ENCODE peak calls at places on chromosomes 7 and 10, in four cellular contexts. L, H, R and U are unnamed samples.

GRCh38 chr7:36889182-36889581 is 164.9 kb upstream of the AOAH start:
- DNase-seq in L (no peak), H (no peak), R (no peak), U (no peak)

GRCh38 chr10:69048103-69048502 is 39.8 kb upstream of the SRGN start:
- DNase-seq in L (peak; percentile 65), H (no peak), R (no peak), U (no peak)

GRCh38 chr7:14040528-14040927 is 51.1 kb upstream of the ETV1 start:
- DNase-seq in L (no peak), H (no peak), R (no peak), U (no peak)

GRCh38 chr10:58322072-58322834 is 12.6 kb upstream of the UBE2D1 start:
- DNase-seq in R (no peak), L (peak; percentile 53), H (no peak), U (no peak)

GRCh38 chr10:110857265-110858158 is 14.2 kb upstream of the PDCD4 start:
- DNase-seq in R (no peak), L (peak; percentile 82), H (no peak), U (no peak)

GRCh38 chr7:45873355-45873754 is 473 bp upstream of the CCDC201 start:
- DNase-seq in L (no peak), R (no peak), H (no peak), U (no peak)

GRCh38 chr7:156119771-156120170 is 307.5 kb upstream of the SHH start:
- DNase-seq in H (no peak), R (no peak), L (no peak), U (no peak)

GRCh38 chr7:105196473-105196872 is 182.5 kb downstream of the KMT2E start:
- DNase-seq in R (no peak), H (no peak), L (no peak), U (no peak)

GRCh38 chr7:13850185-13850752 is 139.2 kb downstream of the ETV1 start:
- DNase-seq in R (no peak), H (peak; percentile 27), L (peak; percentile 44), U (no peak)

GRCh38 chr10:98041352-98042043 is 11.1 kb upstream of the CRTAC1 start:
- DNase-seq in R (no peak), H (no peak), L (peak; percentile 62), U (peak; percentile 72)

GRCh38 chr7:138359891-138360582 is 100.0 kb upstream of the TRIM24 start:
- DNase-seq in H (no peak), R (no peak), L (no peak), U (no peak)

GRCh38 chr10:4527281-4527960 is 298.6 kb upstream of the AKR1E2 start:
- DNase-seq in L (no peak), H (no peak), R (no peak), U (no peak)

GRCh38 chr7:157481389-157481788 is 144.6 kb downstream of the DNAJB6 start:
- DNase-seq in L (no peak), H (no peak), R (no peak), U (no peak)

GRCh38 chr7:52021343-52021742 is 704.7 kb upstream of the COBL start:
- DNase-seq in H (no peak), R (no peak), L (no peak), U (no peak)

GRCh38 chr7:46838463-46838862 is 743.4 kb downstream of the TNS3 start:
- DNase-seq in L (no peak), R (no peak), H (no peak), U (no peak)

GRCh38 chr7:138021889-138022288 is 20.0 kb upstream of the CREB3L2 start:
- DNase-seq in R (no peak), H (no peak), L (no peak), U (no peak)

GRCh38 chr10:132429281-132430230 is 32.6 kb downstream of the PWWP2B start:
- DNase-seq in R (no peak), H (no peak), L (no peak), U (no peak)

GRCh38 chr10:87960230-87960629 is 96.8 kb downstream of the PTEN start:
- DNase-seq in L (no peak), R (no peak), H (no peak), U (no peak)

GRCh38 chr7:138126928-138127327 is 50.7 kb downstream of the AKR1D1 start:
- DNase-seq in L (no peak), H (no peak), R (no peak), U (no peak)

GRCh38 chr7:98826400-98826799 is 43.4 kb downstream of the TMEM130 start:
- DNase-seq in L (no peak), H (peak; percentile 17), R (no peak), U (no peak)

GRCh38 chr10:67225226-67225625 is 299.4 kb downstream of the LRRTM3 start:
- DNase-seq in H (no peak), L (no peak), R (no peak), U (no peak)

GRCh38 chr7:131949659-131950058 is 393.2 kb upstream of the PODXL start:
- DNase-seq in R (no peak), H (no peak), L (no peak), U (no peak)

GRCh38 chr10:61958311-61958710 is 56.8 kb downstream of the ARID5B start:
- DNase-seq in R (no peak), H (no peak), L (no peak), U (no peak)

GRCh38 chr10:49594594-49594993 is 15.5 kb upstream of the SLC18A3 start:
- DNase-seq in L (peak; percentile 40), H (no peak), R (no peak), U (peak; percentile 72)

GRCh38 chr10:15474671-15475070 is 103.6 kb upstream of the FAM171A1 start:
- DNase-seq in L (no peak), R (no peak), H (no peak), U (no peak)

GRCh38 chr7:17402628-17403278 is 104.3 kb downstream of the AHR start:
- DNase-seq in H (no peak), R (no peak), L (peak; percentile 89), U (no peak)

GRCh38 chr10:130836344-130836743 is 475.2 kb downstream of the TCERG1L start:
- DNase-seq in L (no peak), R (no peak), H (no peak), U (no peak)

GRCh38 chr7:103668538-103668937 is 222.5 kb upstream of the SLC26A5 start:
- DNase-seq in R (no peak), H (no peak), L (no peak), U (no peak)

GRCh38 chr10:104309980-104310978 is 28.0 kb downstream of the ITPRIP start:
- DNase-seq in L (no peak), R (peak; percentile 96), H (peak; percentile 77), U (no peak)

GRCh38 chr7:70637726-70638125 is 494.2 kb upstream of the GALNT17 start:
- DNase-seq in L (no peak), H (no peak), R (no peak), U (no peak)

GRCh38 chr10:7168414-7168813 is 242.4 kb downstream of the SFMBT2 start:
- DNase-seq in H (no peak), R (no peak), L (no peak), U (no peak)

GRCh38 chr7:44489955-44490350 is 505 bp downstream of the NUDCD3 start:
- DNase-seq in L (peak; percentile 53), R (no peak), H (no peak), U (peak; percentile 2)

GRCh38 chr7:105680505-105681187 is 99.4 kb upstream of the EFCAB10 start:
- DNase-seq in R (no peak), L (no peak), H (no peak), U (no peak)

GRCh38 chr10:24531439-24531838 is 192.2 kb downstream of the ARHGAP21 start:
- DNase-seq in H (no peak), L (no peak), R (no peak), U (no peak)

DNA sequence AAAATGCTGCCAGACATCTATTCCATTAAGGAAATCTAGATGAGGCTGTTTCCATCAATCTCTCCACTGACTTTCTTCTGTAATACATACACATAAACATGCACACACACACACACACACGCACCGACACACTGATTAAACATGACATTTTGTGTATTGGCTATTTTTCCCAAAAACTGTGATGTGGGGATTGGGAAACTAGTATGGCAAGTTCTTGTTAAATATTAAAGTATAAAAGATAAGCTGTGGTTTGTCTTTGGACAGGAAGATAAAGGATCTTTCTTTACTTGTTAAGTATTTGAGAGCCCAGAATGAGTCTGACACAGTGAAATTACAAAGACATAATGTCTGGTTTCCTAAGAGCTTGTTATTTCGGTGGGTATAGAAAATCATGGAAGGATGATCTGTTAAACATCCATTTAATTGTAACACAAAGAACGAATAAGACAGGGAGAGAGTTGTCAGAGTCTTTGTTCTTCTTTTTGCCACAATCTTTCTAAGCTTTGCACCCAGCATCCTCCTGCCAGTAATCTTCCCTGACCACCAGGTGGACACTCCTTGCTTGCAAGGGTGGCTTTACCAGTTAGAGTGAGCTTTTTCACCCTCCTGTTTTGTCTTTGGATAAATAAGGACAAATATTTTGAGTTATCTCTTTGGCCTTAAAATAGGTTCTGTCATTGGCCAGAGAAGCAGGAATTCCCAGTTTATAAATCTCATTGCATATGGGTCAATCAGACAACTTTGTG is 177.2 kb upstream of the TMEM72 start:
- DNase-seq in R (no peak), L (no peak), H (no peak), U (no peak)
- TF ChIP-seq CTCF in R (no peak), L (no peak), H (no peak), U (peak; percentile 43)

GRCh38 chr10:81216949-81217348 is 658.0 kb upstream of the NRG3 start:
- DNase-seq in H (no peak), L (no peak), R (no peak), U (no peak)
- TF ChIP-seq CTCF in H (no peak), L (no peak), R (no peak), U (no peak)

DNA sequence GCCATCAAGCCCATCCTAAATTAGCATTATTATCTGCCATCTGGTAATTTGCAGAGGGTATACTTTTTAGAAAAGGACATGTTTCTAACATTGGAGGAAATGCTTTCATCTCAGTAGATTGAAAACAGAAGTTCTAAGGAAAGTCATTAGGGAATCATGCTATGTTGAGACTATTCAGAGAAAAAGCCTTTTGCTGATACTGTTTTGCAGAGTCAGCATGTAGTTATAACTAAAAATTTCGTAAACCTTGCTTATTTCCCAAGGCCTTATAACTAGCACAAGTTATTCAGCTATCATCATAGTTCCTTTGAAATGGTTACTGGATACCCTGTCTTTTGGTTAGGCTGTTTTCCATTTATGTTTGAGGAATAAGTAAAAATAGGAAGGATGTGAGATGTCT is 146.5 kb downstream of the WNT2 start:
- DNase-seq in L (no peak), R (no peak), H (no peak), U (no peak)
- TF ChIP-seq CTCF in L (no peak), R (no peak), H (no peak), U (no peak)

GRCh38 chr7:2965745-2966270 is 77.9 kb downstream of the CARD11 start:
- DNase-seq in L (no peak), R (no peak), H (no peak), U (no peak)

GRCh38 chr7:2962860-2963259 is 80.8 kb downstream of the CARD11 start:
- DNase-seq in L (no peak), R (no peak), H (no peak), U (no peak)

GRCh38 chr7:2966466-2967078 is 77.1 kb downstream of the CARD11 start:
- DNase-seq in R (peak; percentile 21), L (no peak), H (no peak), U (no peak)

GRCh38 chr7:2967238-2967637 is 76.4 kb downstream of the CARD11 start:
- DNase-seq in H (no peak), R (peak; percentile 49), L (no peak), U (no peak)

DNA sequence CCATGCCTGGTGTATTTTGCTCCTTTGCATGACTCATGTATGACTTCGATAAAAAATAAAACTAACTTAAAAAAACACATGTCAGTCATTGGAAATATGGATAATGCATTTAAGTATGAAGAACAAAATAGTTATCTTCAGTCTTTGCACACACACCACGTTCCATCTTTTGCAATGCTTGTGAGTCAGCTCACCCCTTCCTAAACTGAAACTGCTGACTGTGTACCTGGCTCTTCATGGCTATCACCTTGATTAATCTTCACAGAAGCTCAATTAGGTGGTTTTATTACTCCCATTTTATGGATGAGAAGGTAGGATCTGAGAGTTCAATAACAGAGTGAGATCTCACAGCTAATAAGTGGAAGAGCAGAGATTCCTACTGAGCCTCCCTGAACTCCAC is 79.5 kb downstream of the CARD11 start:
- DNase-seq in H (no peak), L (no peak), R (peak; percentile 12), U (no peak)
- TF ChIP-seq CTCF in H (no peak), L (no peak), R (no peak), U (no peak)